ENCODE peak calls at places on chromosomes 13 and 19, in nine cellular contexts. N, O, X, Z, Q, F, A, C and B are unnamed samples.
A peak's percentile ranks its signal among the peaks of the same experiment; 100 is the strongest.

GRCh38 chr13:44334751-44335150 is 38.9 kb upstream of the SERP2 start:
- DNase-seq in C (no peak), N (no peak), O (no peak), X (no peak), Q (no peak), A (no peak), Z (no peak), F (no peak), B (no peak)

GRCh38 chr13:40275636-40276035 is 390.8 kb downstream of the FOXO1 start:
- DNase-seq in O (no peak), C (no peak), A (no peak), X (no peak), N (no peak), Z (no peak), Q (no peak), F (no peak), B (no peak)

GRCh38 chr19:8074501-8074900 is 21.9 kb downstream of the CCL25 start:
- DNase-seq in N (no peak), X (no peak), O (no peak), C (no peak), A (no peak), Q (no peak), F (no peak), Z (no peak), B (no peak)

GRCh38 chr13:78979349-78979748 is 320.4 kb upstream of the OBI1 start:
- DNase-seq in F (no peak), A (no peak), Z (no peak), C (no peak), N (no peak), Q (no peak), O (no peak), X (no peak), B (no peak)

GRCh38 chr13:51194942-51195341 is 27.3 kb upstream of the FAM124A start:
- DNase-seq in Z (no peak), N (no peak), C (no peak), O (no peak), F (no peak), X (no peak), Q (no peak), A (no peak), B (no peak)

GRCh38 chr13:94119360-94119936 is 360.0 kb downstream of the DCT start:
- DNase-seq in Q (no peak), F (peak; percentile 64), C (peak; percentile 79), N (no peak), O (no peak), Z (no peak), A (no peak), X (no peak), B (no peak)

GRCh38 chr19:13817018-13817614 is 21.9 kb downstream of the ZSWIM4 start:
- DNase-seq in Q (no peak), Z (no peak), O (no peak), C (peak; percentile 81), A (peak; percentile 33), X (no peak), F (peak; percentile 82), N (no peak), B (no peak)

GRCh38 chr19:3501780-3502179 is 1.3 kb upstream of the DOHH start:
- DNase-seq in O (no peak), C (no peak), X (no peak), N (no peak), A (no peak), F (no peak), Z (no peak), Q (no peak), B (no peak)

GRCh38 chr13:99981115-99982020 is at the start of gene ZIC2:
- DNase-seq in O (no peak), X (no peak), A (peak; percentile 87), Q (no peak), N (no peak), Z (no peak), F (no peak), C (no peak), B (no peak)

GRCh38 chr19:55459950-55460657 is 1.3 kb downstream of the ISOC2 start:
- DNase-seq in Q (no peak), A (no peak), F (no peak), X (no peak), Z (peak; percentile 40), C (no peak), O (peak; percentile 31), N (no peak), B (no peak)

GRCh38 chr13:26742691-26743358 is 17.8 kb downstream of the GPR12 start:
- DNase-seq in A (no peak), N (no peak), O (no peak), X (no peak), Q (no peak), Z (no peak), F (no peak), C (no peak), B (no peak)

GRCh38 chr13:111974065-111974640 is 92.8 kb upstream of the SOX1 start:
- DNase-seq in F (no peak), X (no peak), C (no peak), Q (no peak), Z (no peak), A (no peak), O (no peak), N (no peak), B (no peak)

GRCh38 chr13:106373304-106373988 is 162.0 kb downstream of the EFNB2 start:
- DNase-seq in Z (no peak), Q (no peak), N (no peak), C (no peak), A (no peak), X (no peak), F (no peak), O (no peak), B (no peak)

GRCh38 chr19:3819989-3820388 is 33.8 kb upstream of the MATK start:
- DNase-seq in Z (no peak), C (no peak), N (no peak), Q (no peak), A (no peak), O (no peak), X (no peak), F (no peak), B (no peak)

GRCh38 chr19:45446295-45446694 is 21.5 kb upstream of the FOSB start:
- DNase-seq in A (peak; percentile 83), C (no peak), Q (no peak), O (peak; percentile 52), Z (no peak), N (no peak), F (no peak), X (no peak), B (no peak)

GRCh38 chr13:31204592-31204991 is 4.8 kb downstream of the B3GLCT start:
- DNase-seq in F (no peak), O (peak; percentile 60), C (no peak), Q (no peak), Z (no peak), X (no peak), A (peak; percentile 14), N (no peak), B (peak; percentile 43)

GRCh38 chr19:29483641-29483920 is 42.2 kb upstream of the VSTM2B start:
- DNase-seq in X (peak; percentile 30), A (no peak), N (no peak), Q (no peak), Z (no peak), O (no peak), F (no peak), C (peak; percentile 18), B (no peak)

DNA sequence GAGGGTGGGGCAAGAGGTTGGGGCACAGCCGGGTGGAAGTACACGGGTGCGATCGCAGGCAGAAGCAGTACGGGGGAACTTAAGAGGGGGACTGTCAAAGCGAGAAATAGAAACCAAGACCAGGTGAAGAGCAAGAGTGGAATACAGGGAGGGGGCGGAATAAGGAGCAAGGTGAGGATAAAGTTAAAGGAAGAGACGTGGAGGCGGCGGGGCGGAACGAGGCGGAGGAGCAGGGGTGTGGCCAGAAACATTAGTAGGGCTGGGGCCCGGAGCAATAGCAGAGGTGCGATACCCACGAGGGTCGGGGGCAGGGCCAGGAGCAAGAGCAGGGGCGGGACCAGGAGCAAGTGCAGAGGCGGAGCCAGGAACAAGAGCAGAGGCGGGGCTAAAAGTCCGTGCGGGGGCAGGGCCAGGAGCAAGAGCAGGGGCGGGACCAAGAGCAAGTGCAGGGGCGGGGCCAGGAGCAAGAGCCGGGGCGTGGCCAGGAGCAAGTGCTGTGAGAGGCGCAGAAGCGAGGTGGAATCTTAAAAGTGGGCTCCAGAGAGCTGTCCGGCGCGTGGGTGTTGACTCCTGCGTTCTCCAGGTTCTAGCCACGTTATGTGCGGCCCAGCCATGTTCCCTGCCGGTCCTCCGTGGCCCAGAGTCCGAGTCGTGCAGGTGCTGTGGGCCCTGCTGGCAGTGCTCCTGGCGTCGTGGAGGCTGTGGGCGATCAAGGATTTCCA is 1.2 kb downstream of the CATSPERG start:
- DNase-seq in A (peak; percentile 99), C (peak; percentile 99), O (peak; percentile 86), F (peak; percentile 97), Q (peak; percentile 97), N (peak; percentile 96), Z (peak; percentile 96), X (peak; percentile 98), B (peak; percentile 95)
- TF ChIP-seq POLR2A in A (peak; percentile 20), C (peak; percentile 10), O (no peak), F (no peak), Q (no peak), N (no peak), Z (no peak), X (no peak), B (no peak)

GRCh38 chr19:1182727-1183126 is 8.7 kb upstream of the SBNO2 start:
- DNase-seq in F (no peak), Q (no peak), O (no peak), X (no peak), Z (no peak), C (no peak), N (no peak), A (peak; percentile 71), B (no peak)
- H3K27ac ChIP-seq in F (peak overlapping the region; percentile 81), Q (no peak overlapping the region), O (no peak overlapping the region), X (no peak overlapping the region), Z (no peak overlapping the region), C (no peak overlapping the region), N (no peak overlapping the region), A (peak overlapping the region; percentile 100), B (no peak overlapping the region)

DNA sequence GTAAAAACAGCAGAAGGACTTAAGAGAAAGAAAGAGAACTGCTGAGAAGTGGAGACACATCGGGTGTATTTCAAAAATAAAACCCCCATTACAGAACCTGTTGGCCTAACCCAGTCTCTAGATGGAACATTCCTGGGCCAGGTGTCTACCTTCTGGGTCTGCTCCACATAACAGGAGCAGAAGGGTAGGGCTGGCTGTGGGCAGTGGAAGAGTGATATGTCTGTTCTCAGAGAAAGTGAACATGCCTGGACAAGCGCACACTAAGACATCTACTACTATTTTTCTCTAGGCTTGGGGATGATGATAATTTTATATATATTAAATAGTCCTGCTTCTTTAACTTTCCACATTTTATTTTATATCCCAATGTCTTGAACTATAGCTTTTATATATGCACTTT is 267.1 kb downstream of the TBC1D4 start:
- DNase-seq in F (no peak), A (no peak), Q (no peak), C (no peak), N (no peak), X (no peak), Z (no peak), O (no peak), B (no peak)
- TF ChIP-seq POLR2A in F (no peak), A (no peak), Q (no peak), C (no peak), N (no peak), X (no peak), Z (no peak), O (no peak), B (no peak)

DNA sequence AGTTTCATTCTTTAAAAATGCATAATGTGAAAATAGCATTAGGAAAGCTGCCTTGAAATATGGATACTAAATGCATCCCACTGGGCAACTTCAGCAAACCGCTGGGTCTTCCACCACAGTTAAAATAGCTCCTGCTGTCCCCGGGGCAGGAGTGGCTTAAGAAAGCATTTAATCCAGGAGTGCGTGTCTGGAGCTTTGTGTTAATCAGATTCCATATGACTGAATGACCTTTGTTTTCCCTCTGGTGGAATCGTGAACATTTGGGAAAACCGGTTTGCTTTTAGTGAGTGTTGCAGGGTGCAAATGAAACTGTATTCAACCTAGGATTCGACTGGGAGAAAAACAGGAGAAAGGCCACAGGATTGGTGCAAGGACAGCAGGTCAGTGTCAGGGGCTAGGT is 237.6 kb upstream of the MAB21L1 start:
- DNase-seq in X (no peak), Q (no peak), A (no peak), O (no peak), F (no peak), N (no peak), C (no peak), Z (no peak), B (no peak)
- H3K27ac ChIP-seq in X (peak overlapping the region; percentile 11), Q (peak overlapping the region; percentile 50), A (no peak overlapping the region), O (no peak overlapping the region), F (no peak overlapping the region), N (peak overlapping the region; percentile 6), C (no peak overlapping the region), Z (no peak overlapping the region), B (no peak overlapping the region)